ENCODE peak calls at places on chromosome 11, in ten cellular contexts. Z is upper lobe of right lung, T is pancreas, C is foreskin fibroblast, A is spleen, F is fibroblast of mammary gland, L is right lobe of liver, J is fibroblast of pulmonary artery, K is uterus, M is fibroblast of lung. P is an unnamed sample.

GRCh38 chr11:83816572-83817187 is 530.5 kb upstream of the CCDC90B start:
- DNase-seq in K (no peak), J (peak), A (no peak), Z (no peak), F (peak), L (no peak), T (no peak), M (peak), C (no peak), P (no peak)

GRCh38 chr11:128457874-128458273 is 129.5 kb downstream of the ETS1 start:
- DNase-seq in A (no peak), M (no peak), L (no peak), J (no peak), C (no peak), T (no peak), Z (no peak), K (no peak), F (peak), P (no peak)

GRCh38 chr11:8090756-8091155 is 9.7 kb downstream of the TUB start:
- DNase-seq in L (no peak), Z (no peak), A (peak), J (peak), K (no peak), T (no peak), F (peak), M (peak), C (no peak), P (no peak)

GRCh38 chr11:1330473-1330872 is 21.0 kb upstream of the TOLLIP start:
- DNase-seq in L (peak), T (no peak), M (no peak), C (no peak), J (no peak), Z (no peak), F (no peak), A (no peak), K (no peak), P (no peak)

GRCh38 chr11:76753950-76754349 is 29.2 kb upstream of the TSKU start:
- DNase-seq in K (no peak), L (no peak), Z (no peak), C (no peak), M (no peak), F (no peak), J (no peak), A (no peak), T (no peak), P (no peak)

GRCh38 chr11:59865031-59865430 is 1.3 kb downstream of the TCN1 start:
- DNase-seq in K (no peak), J (peak), Z (no peak), T (no peak), M (peak), L (no peak), F (no peak), C (no peak), A (no peak), P (no peak)

GRCh38 chr11:46356911-46357482 is 9.7 kb downstream of the DGKZ start:
- DNase-seq in F (peak), C (peak), M (peak), J (peak), T (no peak), A (no peak), K (no peak), L (no peak), Z (no peak), P (no peak)

GRCh38 chr11:66015094-66015881 is 3.5 kb downstream of the CST6 start:
- DNase-seq in C (peak), Z (no peak), A (no peak), K (no peak), M (peak), T (no peak), L (no peak), F (no peak), J (peak), P (peak)

GRCh38 chr11:27847496-27847895 is 147.2 kb upstream of the BDNF start:
- DNase-seq in T (no peak), M (peak), Z (no peak), J (no peak), A (no peak), F (no peak), K (no peak), C (no peak), L (no peak), P (no peak)

GRCh38 chr11:129865701-129866100 is 29.7 kb downstream of the NFRKB start:
- DNase-seq in C (no peak), K (no peak), Z (no peak), L (no peak), A (no peak), M (no peak), F (no peak), J (no peak), T (no peak), P (no peak)

GRCh38 chr11:132972565-132972964 is 559.7 kb downstream of the OPCML start:
- DNase-seq in C (no peak), T (no peak), Z (no peak), J (no peak), M (no peak), F (no peak), K (no peak), L (no peak), A (no peak), P (no peak)

GRCh38 chr11:60985991-60986915 is 14.8 kb downstream of the CD6 start:
- DNase-seq in A (peak), M (peak), K (no peak), C (peak), F (peak), J (peak), Z (peak), T (no peak), L (no peak), P (no peak)

GRCh38 chr11:35593143-35593542 is 25.1 kb upstream of the FJX1 start:
- DNase-seq in M (peak), J (peak), Z (no peak), A (no peak), T (no peak), C (peak), K (no peak), L (no peak), F (peak), P (peak)

GRCh38 chr11:850777-851762 is 8.4 kb downstream of the TSPAN4 start:
- DNase-seq in F (no peak), L (no peak), J (no peak), K (no peak), Z (no peak), M (no peak), A (no peak), T (no peak), C (no peak), P (no peak)

GRCh38 chr11:132784441-132784840 is 747.9 kb downstream of the OPCML start:
- DNase-seq in J (peak), L (no peak), M (peak), F (no peak), Z (no peak), C (no peak), T (no peak), K (no peak), A (no peak), P (no peak)

GRCh38 chr11:65574963-65575567 is 788 bp upstream of the EHBP1L1 start:
- DNase-seq in C (no peak), M (no peak), L (no peak), F (peak), Z (no peak), J (no peak), K (no peak), T (no peak), A (peak), P (no peak)

GRCh38 chr11:65432686-65433582 is 10.3 kb downstream of the NEAT1 start:
- DNase-seq in Z (no peak), M (peak), C (no peak), L (no peak), F (peak), K (no peak), A (no peak), J (peak), T (no peak), P (no peak)

GRCh38 chr11:25351091-25351803 is 854.4 kb downstream of the LUZP2 start:
- DNase-seq in L (no peak), F (no peak), C (no peak), Z (no peak), M (no peak), T (no peak), A (peak), J (no peak), K (no peak), P (no peak)

DNA sequence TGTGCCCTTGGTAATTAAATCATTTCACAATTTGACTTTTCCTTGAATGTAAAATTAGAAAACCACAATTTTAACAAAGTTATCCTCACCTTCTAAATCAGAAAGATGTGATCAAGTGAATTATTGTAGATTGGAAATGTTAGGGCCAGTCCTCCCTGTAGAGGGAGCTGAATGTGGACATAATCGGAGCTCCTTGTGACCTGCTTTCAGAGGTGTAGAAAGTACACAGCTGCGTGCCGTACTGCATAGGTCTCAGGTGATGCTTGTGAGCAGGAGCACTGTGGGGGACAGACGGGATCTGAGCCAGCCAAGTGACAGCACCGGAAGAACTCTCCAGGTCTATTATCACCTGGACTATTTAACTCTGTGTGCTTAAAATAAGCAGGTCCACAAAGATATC is 338.0 kb downstream of the AASDHPPT start:
- DNase-seq in T (no peak), Z (no peak), J (no peak), L (no peak), K (no peak), A (no peak), C (no peak), F (no peak), M (no peak), P (no peak)
- TF ChIP-seq CTCF in T (no peak), Z (no peak), J (no peak), L (no peak), K (no peak), A (no peak), C (no peak), F (no peak), M (no peak), P (no peak)

DNA sequence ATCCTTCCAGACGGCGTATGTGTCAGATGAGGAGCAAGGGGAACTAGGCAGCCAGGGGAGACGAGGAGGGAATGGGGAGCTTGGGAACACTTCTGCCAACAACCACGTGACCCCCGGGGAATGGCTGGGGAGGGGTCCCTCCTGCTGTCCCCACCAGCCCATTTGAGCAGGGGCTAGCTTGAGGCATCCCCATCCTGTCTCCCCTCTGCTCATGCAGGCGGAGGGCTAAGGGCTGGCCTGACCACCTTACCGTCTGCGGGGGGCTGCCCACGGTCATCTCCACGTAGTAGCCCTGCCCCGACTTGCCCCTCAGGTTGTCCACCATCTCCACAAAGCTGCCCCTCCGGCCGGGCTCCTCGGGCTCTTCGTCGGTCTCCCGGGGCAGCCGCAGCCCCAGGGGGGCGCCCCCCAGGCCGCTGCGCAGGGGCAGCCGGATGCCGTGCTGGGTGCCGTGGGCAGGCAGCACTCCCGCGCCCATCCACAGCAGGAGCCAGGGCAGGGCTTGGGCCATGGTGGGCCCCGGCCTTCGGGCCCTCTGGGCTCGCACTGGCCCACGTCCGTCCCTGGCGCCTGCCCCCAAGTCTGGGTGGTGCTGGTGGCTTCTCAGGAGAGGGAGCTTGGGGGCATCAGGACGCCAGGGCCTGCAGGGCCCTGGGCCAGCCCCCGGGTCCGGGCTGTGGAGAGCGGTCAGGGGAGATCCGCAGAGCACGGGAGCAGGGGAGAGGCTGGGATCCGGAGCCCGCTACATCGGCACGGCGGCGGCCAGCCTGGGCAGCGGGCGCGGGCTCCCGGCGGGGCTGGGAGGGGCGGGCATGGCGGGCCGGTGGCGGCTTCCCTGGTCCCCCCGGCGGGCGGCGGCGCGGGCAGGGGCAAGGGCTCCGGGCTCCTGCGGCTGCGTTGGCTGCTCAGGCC is 515 bp downstream of the BACE1 start:
- DNase-seq in K (peak), F (no peak), Z (no peak), M (peak), C (no peak), T (peak), J (no peak), A (peak), L (no peak), P (no peak)
- H3K4me3 ChIP-seq in K (peak), F (peak), Z (peak), M (peak), C (peak), T (peak), J (peak), A (peak), L (peak), P (peak)

GRCh38 chr11:36627006-36627405 is 29.0 kb upstream of the RAG2 start:
- DNase-seq in C (no peak), K (no peak), F (no peak), A (no peak), L (no peak), J (no peak), T (no peak), Z (no peak), M (no peak), P (no peak)

GRCh38 chr11:36618025-36618700 is 20.1 kb upstream of the RAG2 start:
- DNase-seq in K (no peak), C (no peak), J (no peak), F (no peak), T (no peak), L (no peak), M (no peak), Z (no peak), A (no peak), P (no peak)

GRCh38 chr11:36619502-36619901 is 21.5 kb upstream of the RAG2 start:
- DNase-seq in M (no peak), F (no peak), L (no peak), J (peak), A (no peak), K (no peak), Z (no peak), T (no peak), C (no peak), P (no peak)

GRCh38 chr11:36627471-36627870 is 29.4 kb upstream of the RAG2 start:
- DNase-seq in Z (no peak), L (no peak), K (no peak), T (no peak), C (no peak), A (no peak), M (no peak), J (no peak), F (no peak), P (no peak)

DNA sequence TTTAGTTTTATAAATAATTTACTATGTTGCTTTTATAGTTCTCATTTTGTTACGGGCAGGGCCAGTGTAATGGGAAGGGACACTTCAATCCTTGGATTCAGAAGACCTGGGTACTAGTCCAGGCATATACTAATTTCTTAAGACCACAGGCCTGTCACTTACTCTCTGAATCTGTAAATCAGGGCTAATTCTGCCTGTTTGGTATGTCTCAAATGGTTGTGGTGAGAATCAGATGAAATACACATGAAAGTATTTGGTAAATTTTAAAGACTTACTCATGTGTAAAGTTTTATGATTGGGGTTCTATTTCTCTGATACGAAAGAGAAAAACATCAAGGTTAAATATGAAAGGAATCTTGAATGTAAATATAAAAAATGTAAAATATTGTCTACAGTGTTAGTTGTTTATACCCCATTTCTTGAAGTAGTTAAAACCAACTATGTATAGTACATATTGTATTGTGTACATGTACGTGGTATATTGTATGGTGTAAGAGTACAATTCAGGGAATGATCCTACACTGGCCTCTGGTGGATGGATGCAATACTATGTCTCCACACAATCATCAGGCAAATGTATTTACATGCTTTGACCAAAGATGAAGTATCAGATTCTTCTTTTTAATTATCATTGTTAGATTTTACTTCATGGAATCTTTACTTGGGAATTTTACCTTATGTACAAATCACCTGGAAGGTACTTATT is 24.5 kb upstream of the RAG2 start:
- DNase-seq in J (peak), F (peak), A (no peak), Z (no peak), K (no peak), M (peak), L (no peak), C (peak), T (no peak), P (peak)
- TF ChIP-seq CTCF in J (peak), F (peak), A (no peak), Z (peak), K (no peak), M (peak), L (peak), C (peak), T (no peak), P (peak)

GRCh38 chr11:79973701-79974626 is 533.1 kb upstream of the TENM4 start:
- DNase-seq in F (peak), Z (no peak), T (no peak), J (no peak), L (peak), K (no peak), A (no peak), M (no peak), C (no peak), P (no peak)
- H3K4me3 ChIP-seq in F (no peak), Z (peak), T (no peak), J (no peak), L (no peak), K (no peak), A (no peak), M (no peak), C (peak), P (peak)

DNA sequence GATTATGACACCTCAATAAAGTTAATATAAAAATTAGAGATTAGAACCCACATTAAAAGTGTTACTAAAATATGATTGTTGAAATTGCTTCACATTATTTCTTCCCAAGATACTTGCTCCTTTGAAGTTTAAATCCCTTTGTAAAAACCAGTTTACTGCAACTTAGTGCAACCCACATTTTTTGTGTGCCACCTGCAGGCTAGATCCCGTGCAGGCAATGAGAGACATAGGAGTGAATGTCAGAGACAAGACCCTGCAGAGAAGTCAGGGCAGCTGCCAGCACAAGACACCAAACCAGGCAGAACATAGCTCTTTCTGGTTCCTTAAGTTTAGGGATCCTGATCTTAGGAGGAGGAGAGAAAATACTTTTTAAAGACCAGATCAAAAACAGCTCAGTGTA is 142.9 kb upstream of the MTNR1B start:
- DNase-seq in M (no peak), Z (no peak), C (no peak), K (no peak), T (no peak), L (no peak), J (no peak), A (no peak), F (no peak), P (no peak)
- TF ChIP-seq CTCF in M (no peak), Z (no peak), C (no peak), K (no peak), T (no peak), L (no peak), J (no peak), A (no peak), F (no peak), P (no peak)

DNA sequence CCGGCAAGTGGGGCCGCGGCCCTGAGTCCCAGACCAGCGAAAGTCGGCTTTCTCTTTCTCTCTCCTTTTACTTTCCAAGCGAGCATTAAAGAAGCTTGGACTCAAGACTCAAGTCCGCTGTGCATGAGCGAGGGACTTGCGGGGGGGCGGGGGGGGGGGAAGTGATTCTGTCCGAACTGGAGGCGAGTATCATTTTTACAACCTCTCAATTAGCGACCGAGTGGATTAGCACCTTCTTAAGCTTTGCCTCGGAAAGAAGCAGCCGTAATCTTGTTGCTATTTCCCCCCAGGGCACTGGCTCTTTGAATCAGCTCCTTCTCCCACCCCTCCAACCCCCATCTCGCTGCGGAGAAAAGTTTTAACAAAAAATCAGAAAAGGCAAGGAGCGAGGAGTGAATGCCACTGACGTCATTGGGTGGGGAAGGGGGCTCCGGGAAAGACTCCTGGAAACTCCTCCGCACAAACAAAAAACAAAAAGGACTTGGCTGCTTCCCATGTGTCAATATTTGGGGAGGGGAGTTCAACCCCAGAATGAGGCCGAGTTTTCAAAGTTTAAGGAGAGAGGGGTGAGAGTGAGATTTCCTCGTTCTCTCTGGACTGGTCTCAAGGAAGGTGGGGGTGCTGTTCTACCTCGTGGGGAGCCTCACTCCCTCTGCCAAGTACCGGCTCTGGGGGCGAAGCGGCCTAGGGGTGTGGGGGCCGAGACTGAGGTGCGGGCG is 2.3 kb upstream of the PAX6 start:
- DNase-seq in T (no peak), M (peak), F (no peak), L (no peak), Z (no peak), C (no peak), A (no peak), J (no peak), K (no peak), P (no peak)
- H3K4me3 ChIP-seq in T (peak), M (peak), F (peak), L (peak), Z (peak), C (peak), A (peak), J (peak), K (peak), P (no peak)